ENCODE peak calls at places on chromosomes 16 and 17, in eight cellular contexts. W is NCI-H510A treated with DMSO at 0.1 percent for 48 hours; X is GM13977; P is K562; Q is NCI-H1417; O is Kasumi-1; K is esophagus muscularis mucosa; Y is activated gamma-delta T cell treated with anti-CD3 and anti-CD28 coated beads, Interleukin-2, amount 50 U/mL, for 16 hours. L is an unnamed sample.

GRCh38 chr17:6498798-6499540 is 54.7 kb downstream of the PIMREG start:
- DNase-seq in P (no peak), X (no peak), K (no peak), Q (no peak), Y (no peak), W (no peak), O (no peak), L (no peak)

GRCh38 chr16:50548659-50549560 is 714 bp downstream of the NKD1 start:
- DNase-seq in Y (no peak), K (no peak), O (peak; percentile 26), X (no peak), P (peak; percentile 19), Q (no peak), W (peak; percentile 55), L (peak; percentile 77)

GRCh38 chr16:53726625-53727024 is 22.7 kb downstream of the FTO start:
- DNase-seq in Y (no peak), Q (no peak), K (no peak), X (no peak), O (no peak), W (no peak), P (peak; percentile 24), L (peak; percentile 51)

GRCh38 chr16:28569011-28569410 is 15.3 kb downstream of the SGF29 start:
- DNase-seq in Y (no peak), W (no peak), P (no peak), K (no peak), X (no peak), Q (no peak), O (no peak), L (no peak)

GRCh38 chr16:58678269-58678668 is 6.3 kb downstream of the SLC38A7 start:
- DNase-seq in O (no peak), P (no peak), K (no peak), Y (no peak), Q (no peak), W (no peak), X (no peak), L (no peak)

GRCh38 chr16:67844441-67844840 is 2.3 kb upstream of the NUTF2 start:
- DNase-seq in P (no peak), Y (no peak), X (no peak), O (no peak), K (no peak), Q (no peak), W (peak; percentile 9), L (no peak)

GRCh38 chr17:10843806-10844205 is 5.9 kb upstream of the PIRT start:
- DNase-seq in K (no peak), X (no peak), W (no peak), P (no peak), O (no peak), Q (no peak), Y (no peak), L (no peak)

GRCh38 chr17:78383725-78384471 is 5.4 kb downstream of the PGS1 start:
- DNase-seq in P (no peak), O (peak; percentile 97), X (peak; percentile 67), W (no peak), Q (no peak), Y (peak; percentile 15), K (peak; percentile 95), L (no peak)

GRCh38 chr16:15052747-15053476 is 3.0 kb downstream of the NTAN1 start:
- DNase-seq in O (no peak), K (no peak), Q (no peak), X (no peak), Y (no peak), W (no peak), P (no peak), L (no peak)

GRCh38 chr17:76781056-76781982 is 43.4 kb downstream of the MFSD11 start:
- DNase-seq in P (no peak), Y (no peak), X (no peak), Q (no peak), K (no peak), W (no peak), O (peak; percentile 23), L (no peak)

L was measured in DMS53.